ENCODE peak calls at places on chromosomes 12 and 14, in five cellular contexts. P is heart left ventricle, W is suprapubic skin, Q is left lung, X is thoracic aorta. R is an unnamed sample. For H3K4me1, the result is how much of the 10 kb centered on the place peaks cover.

GRCh38 chr12:131643581-131644452 is 67.1 kb upstream of the SFSWAP start:
- DNase-seq in P (no peak), W (no peak), Q (no peak), X (no peak), R (no peak)

GRCh38 chr14:88245321-88245720 is 77.7 kb downstream of the KCNK10 start:
- DNase-seq in P (no peak), W (no peak), Q (no peak), X (no peak), R (no peak)

GRCh38 chr12:67689339-67689738 is 40.8 kb downstream of the DYRK2 start:
- DNase-seq in P (no peak), W (no peak), Q (no peak), X (no peak), R (no peak)

GRCh38 chr12:100963381-100963780 is 168.8 kb downstream of the ANO4 start:
- DNase-seq in P (no peak), W (no peak), Q (no peak), X (no peak), R (no peak)

GRCh38 chr12:26124491-26125450 is at the start of gene BHLHE41:
- DNase-seq in P (peak), W (peak), Q (peak), X (peak), R (no peak)

GRCh38 chr12:101552277-101552676 is 42.5 kb upstream of the MYBPC1 start:
- DNase-seq in P (no peak), W (no peak), Q (no peak), X (no peak), R (no peak)

GRCh38 chr12:75690556-75690955 is 179.1 kb upstream of the KRR1 start:
- DNase-seq in P (no peak), W (no peak), Q (peak), X (no peak), R (no peak)

GRCh38 chr12:119459481-119459880 is 125.0 kb downstream of the CCDC60 start:
- DNase-seq in P (no peak), W (no peak), Q (no peak), X (no peak), R (no peak)

GRCh38 chr12:22180699-22181098 is 134.7 kb downstream of the CMAS start:
- DNase-seq in P (no peak), W (no peak), Q (no peak), X (no peak), R (no peak)

GRCh38 chr14:37094502-37094901 is 77.9 kb downstream of the SLC25A21 start:
- DNase-seq in P (no peak), W (no peak), Q (no peak), X (no peak), R (no peak)

GRCh38 chr12:120628919-120629318 is 11.5 kb upstream of the CABP1 start:
- DNase-seq in P (no peak), W (no peak), Q (no peak), X (no peak), R (no peak)

GRCh38 chr12:55703288-55703687 is 4.4 kb downstream of the ITGA7 start:
- DNase-seq in P (peak), W (peak), Q (no peak), X (no peak), R (no peak)

GRCh38 chr12:991350-992278 is 591 bp downstream of the ERC1 start:
- DNase-seq in P (no peak), W (peak), Q (no peak), X (no peak), R (no peak)

GRCh38 chr14:104676694-104677505 is 12.5 kb upstream of the INF2 start:
- DNase-seq in P (peak), W (peak), Q (peak), X (no peak), R (no peak)

GRCh38 chr12:106146987-106147386 is 8.2 kb upstream of the NUAK1 start:
- DNase-seq in P (no peak), W (no peak), Q (no peak), X (no peak), R (no peak)

GRCh38 chr12:18578191-18578590 is 159.6 kb downstream of the PLCZ1 start:
- DNase-seq in P (no peak), W (no peak), Q (no peak), X (no peak), R (no peak)

GRCh38 chr12:104164635-104165034 is 26.6 kb upstream of the NFYB start:
- DNase-seq in P (no peak), W (no peak), Q (no peak), X (no peak), R (no peak)

GRCh38 chr12:131116437-131117117 is 162.9 kb downstream of the ADGRD1 start:
- DNase-seq in P (no peak), W (peak), Q (no peak), X (no peak), R (no peak)

GRCh38 chr12:110917467-110917866 is 2.9 kb downstream of the MYL2 start:
- DNase-seq in P (no peak), W (no peak), Q (no peak), X (no peak), R (no peak)

GRCh38 chr12:93100610-93101009 is 171.5 kb upstream of the EEA1 start:
- DNase-seq in P (no peak), W (no peak), Q (no peak), X (no peak), R (no peak)

GRCh38 chr12:124752437-124753229 is 111.0 kb downstream of the SCARB1 start:
- DNase-seq in P (no peak), W (no peak), Q (no peak), X (no peak), R (no peak)

GRCh38 chr12:52440821-52441319 is 6.7 kb upstream of the KRT75 start:
- DNase-seq in P (no peak), W (no peak), Q (no peak), X (no peak), R (no peak)

GRCh38 chr14:29222671-29223268 is 456.2 kb downstream of the FOXG1 start:
- DNase-seq in P (no peak), W (no peak), Q (no peak), X (no peak), R (no peak)

GRCh38 chr12:50022903-50023302 is 2.4 kb downstream of the RACGAP1 start:
- DNase-seq in P (no peak), W (no peak), Q (no peak), X (no peak), R (no peak)

GRCh38 chr14:61701946-61702345 is 6.6 kb downstream of the HIF1A start:
- DNase-seq in P (no peak), W (no peak), Q (no peak), X (no peak), R (no peak)

GRCh38 chr14:99745307-99745951 is 47.8 kb upstream of the EML1 start:
- DNase-seq in P (no peak), W (no peak), Q (no peak), X (no peak), R (no peak)

GRCh38 chr12:30985814-30986452 is 59.4 kb downstream of the TSPAN11 start:
- DNase-seq in P (peak), W (no peak), Q (peak), X (no peak), R (no peak)

GRCh38 chr12:64273527-64274403 is 51.7 kb upstream of the KICS2 start:
- DNase-seq in P (no peak), W (no peak), Q (no peak), X (no peak), R (no peak)

GRCh38 chr14:60722163-60722835 is 1.9 kb downstream of the SIX4 start:
- DNase-seq in P (no peak), W (no peak), Q (peak), X (no peak), R (no peak)

GRCh38 chr12:75020068-75020557 is 189.5 kb downstream of the KCNC2 start:
- DNase-seq in P (no peak), W (no peak), Q (no peak), X (no peak), R (no peak)

GRCh38 chr12:113244015-113244983 is 23.0 kb downstream of the TPCN1 start:
- DNase-seq in P (peak), W (peak), Q (no peak), X (no peak), R (no peak)

GRCh38 chr14:36857136-36857535 is 195.5 kb downstream of the PAX9 start:
- DNase-seq in P (no peak), W (no peak), Q (no peak), X (no peak), R (no peak)

GRCh38 chr12:92107094-92107493 is 38.6 kb downstream of the BTG1 start:
- DNase-seq in P (no peak), W (no peak), Q (no peak), X (no peak), R (no peak)

GRCh38 chr12:30164937-30165336 is 381.2 kb upstream of the TMTC1 start:
- DNase-seq in P (no peak), W (no peak), Q (no peak), X (no peak), R (no peak)

GRCh38 chr14:94716976-94717375 is 52.9 kb downstream of the GSC start:
- DNase-seq in P (no peak), W (no peak), Q (no peak), X (no peak), R (no peak)

GRCh38 chr12:109462868-109463692 is 14.0 kb downstream of the KCTD10 start:
- DNase-seq in P (peak), W (peak), Q (peak), X (peak), R (no peak)
- H3K4me1 ChIP-seq in P (half or more), W (half or more), Q (half or more), X (half or more), R (under half)

GRCh38 chr14:82009076-82009475 is 475.4 kb upstream of the SEL1L start:
- DNase-seq in P (no peak), W (no peak), Q (no peak), X (no peak), R (no peak)
- TF ChIP-seq CTCF in P (no peak), W (no peak), Q (no peak), X (no peak), R (no peak)

DNA sequence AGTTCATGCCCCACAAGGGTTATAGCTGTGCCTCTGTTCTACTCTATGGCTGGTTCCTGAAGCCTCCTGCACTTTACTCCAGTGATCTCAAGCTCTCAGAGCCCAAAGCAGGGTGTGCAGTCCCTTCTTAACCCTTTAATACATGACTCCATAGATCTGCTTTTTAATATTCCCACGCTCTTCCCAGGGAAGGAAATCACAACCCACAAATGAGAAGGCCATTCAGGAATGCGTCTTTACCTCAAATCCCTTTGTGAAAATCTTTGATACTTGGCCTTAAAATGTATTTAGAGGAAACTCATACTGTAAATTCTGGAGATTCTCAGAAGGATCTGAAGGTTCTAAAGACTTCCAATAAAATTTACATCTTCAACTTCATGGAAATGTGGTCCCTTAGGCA is 17.0 kb downstream of the NID2 start:
- DNase-seq in P (no peak), W (no peak), Q (no peak), X (no peak), R (no peak)
- H3K27ac ChIP-seq in P (peak), W (no peak), Q (no peak), X (no peak), R (no peak)

GRCh38 chr14:93046696-93047050 is 69.1 kb downstream of the ITPK1 start:
- DNase-seq in P (no peak), W (no peak), Q (no peak), X (no peak), R (no peak)
- H3K4me1 ChIP-seq in P (half or more), W (under half), Q (half or more), X (under half), R (under half)

GRCh38 chr12:65881965-65882413 is 57.7 kb downstream of the HMGA2 start:
- DNase-seq in P (peak), W (peak), Q (peak), X (peak), R (no peak)
- TF ChIP-seq CTCF in P (peak), W (peak), Q (no peak), X (peak), R (no peak)

DNA sequence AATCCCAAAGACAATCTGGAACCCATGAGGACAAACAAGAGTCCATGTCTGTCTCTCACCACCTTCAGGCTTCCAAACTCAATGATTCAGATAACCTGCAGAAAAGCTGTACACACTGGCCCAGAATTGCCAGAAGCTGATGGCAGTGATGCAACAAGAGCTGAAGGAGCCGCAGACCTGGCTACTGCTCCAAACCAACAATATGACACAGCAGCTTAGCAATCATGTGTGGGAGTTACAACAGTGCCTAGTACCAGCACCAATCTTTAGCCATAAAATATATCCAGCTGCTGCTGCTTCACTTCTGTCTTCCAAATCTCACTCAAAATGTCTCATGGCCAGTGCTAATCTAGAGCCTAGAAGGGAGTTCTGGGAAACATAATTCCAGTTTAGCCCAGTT is 22.0 kb downstream of the RPS6KA5 start:
- DNase-seq in P (no peak), W (no peak), Q (no peak), X (no peak), R (no peak)
- H3K27ac ChIP-seq in P (no peak), W (peak), Q (no peak), X (no peak), R (no peak)

GRCh38 chr12:27550653-27550975 is 26.6 kb downstream of the PPFIBP1 start:
- DNase-seq in P (no peak), W (no peak), Q (no peak), X (no peak), R (no peak)
- H3K4me1 ChIP-seq in P (half or more), W (half or more), Q (half or more), X (half or more), R (under half)

DNA sequence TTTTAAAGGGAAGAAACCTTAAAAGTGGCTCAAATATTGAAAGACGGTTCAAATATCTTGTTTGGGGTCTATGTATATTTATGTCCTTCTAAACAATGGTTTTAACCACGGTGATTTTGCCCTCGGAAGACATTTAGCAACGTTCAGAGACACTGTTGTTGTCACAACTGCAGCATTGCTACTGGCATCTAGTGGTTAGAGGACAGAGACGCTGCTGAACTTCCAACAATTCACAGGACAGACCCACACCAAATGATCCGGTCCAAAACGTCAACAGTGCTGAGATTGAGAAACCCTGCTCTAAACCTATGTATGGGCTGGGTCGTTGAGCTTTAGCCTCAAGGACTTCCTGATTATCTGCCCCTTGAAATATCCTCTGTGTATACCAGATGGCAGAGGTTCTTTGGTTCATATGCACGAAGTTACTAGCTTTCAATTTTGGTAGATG is 1.7 kb downstream of the ANGEL1 start:
- DNase-seq in P (peak), W (no peak), Q (no peak), X (no peak), R (no peak)
- TF ChIP-seq CTCF in P (peak), W (peak), Q (peak), X (peak), R (no peak)

GRCh38 chr14:21699551-21699950 is 25.9 kb upstream of the OR4E1 start:
- DNase-seq in P (no peak), W (no peak), Q (no peak), X (no peak), R (no peak)

GRCh38 chr14:21704340-21704737 is 30.7 kb upstream of the OR4E1 start:
- DNase-seq in P (no peak), W (no peak), Q (no peak), X (no peak), R (no peak)

DNA sequence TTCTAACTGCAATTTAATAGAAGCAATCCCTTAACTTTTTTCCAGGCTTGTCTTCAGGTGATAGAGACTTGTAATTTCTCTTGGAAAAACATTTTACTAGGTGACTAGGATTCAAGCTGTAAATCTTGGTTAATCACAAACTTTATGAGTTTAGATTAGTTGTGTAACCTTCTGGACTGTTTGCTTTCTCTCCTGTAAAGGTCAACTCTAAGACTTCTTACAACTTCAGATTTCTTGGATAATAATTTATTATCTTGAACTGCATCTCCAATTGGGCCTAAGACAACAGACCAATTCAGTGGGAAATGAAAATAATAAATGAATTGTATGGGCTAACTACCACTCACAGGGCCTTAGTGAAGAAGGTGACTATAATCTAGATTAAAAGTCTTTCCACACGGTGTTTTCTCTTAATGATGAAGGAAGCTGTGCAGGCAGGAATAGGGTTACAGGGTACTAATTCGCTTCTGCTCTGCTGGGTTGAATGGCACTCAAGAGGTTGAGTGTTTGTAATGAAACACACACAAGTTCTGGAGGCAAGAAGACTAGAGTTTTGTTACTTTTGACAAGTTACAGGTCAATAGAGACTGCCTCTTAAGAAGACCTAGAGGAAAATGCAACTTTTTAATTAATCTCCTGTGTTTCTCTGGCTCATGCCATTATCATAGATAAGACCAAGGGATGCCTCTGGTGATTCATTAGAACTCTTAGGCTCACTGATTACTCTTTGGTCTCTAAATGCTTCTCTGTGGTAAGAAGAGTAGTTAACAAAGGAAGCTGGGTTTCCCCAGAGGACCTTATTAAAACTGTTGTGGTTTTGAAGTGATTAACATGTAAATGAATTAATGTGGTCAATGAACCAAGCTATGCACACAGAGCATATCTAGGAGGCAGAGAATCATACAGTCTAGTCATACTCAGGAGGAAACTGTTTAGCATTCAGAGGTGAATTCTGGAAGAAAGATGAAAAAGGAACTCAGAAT is 30.0 kb upstream of the OR4E1 start:
- DNase-seq in P (no peak), W (no peak), Q (no peak), X (no peak), R (no peak)
- H3K27ac ChIP-seq in P (no peak), W (no peak), Q (no peak), X (no peak), R (no peak)

GRCh38 chr12:56719056-56719455 is 6.0 kb downstream of the NACA start:
- DNase-seq in P (no peak), W (no peak), Q (no peak), X (no peak), R (no peak)

GRCh38 chr12:56716458-56716857 is 8.6 kb downstream of the NACA start:
- DNase-seq in P (no peak), W (peak), Q (no peak), X (no peak), R (no peak)

GRCh38 chr12:56716933-56717880 is 7.9 kb downstream of the NACA start:
- DNase-seq in P (no peak), W (no peak), Q (no peak), X (no peak), R (no peak)

GRCh38 chr12:56718636-56719035 is 6.5 kb downstream of the NACA start:
- DNase-seq in P (no peak), W (no peak), Q (no peak), X (no peak), R (no peak)

GRCh38 chr12:56718167-56718566 is 6.9 kb downstream of the NACA start:
- DNase-seq in P (no peak), W (no peak), Q (no peak), X (no peak), R (no peak)
- H3K4me1 ChIP-seq in P (half or more), W (half or more), Q (half or more), X (under half), R (half or more)

R was measured in CD8-positive, alpha-beta T cell.